ENCODE peak calls at places on chromosomes 13 and 19, in four cellular contexts. K is BE2C, M is left ventricle myocardium inferior, T is fibroblast of lung. D is an unnamed sample.

GRCh38 chr13:24923305-24923640 is 159.3 kb downstream of the RNF17 start:
- DNase-seq in T (peak; percentile 88), M (no peak), K (no peak), D (no peak)

GRCh38 chr19:39032164-39032918 is at the start of gene FBXO27:
- DNase-seq in T (peak; percentile 21), M (peak; percentile 18), K (no peak), D (peak; percentile 3)

GRCh38 chr19:36686365-36687213 is 823 bp upstream of the ZNF567 start:
- DNase-seq in M (no peak), K (peak; percentile 7), T (no peak), D (peak; percentile 10)

GRCh38 chr13:109669234-109669612 is 117.2 kb downstream of the IRS2 start:
- DNase-seq in T (no peak), M (no peak), K (no peak), D (no peak)

GRCh38 chr19:18290250-18291018 is 9.0 kb upstream of the JUND start:
- DNase-seq in T (peak; percentile 41), M (peak; percentile 32), K (no peak), D (no peak)

GRCh38 chr13:20475927-20476691 is 49.5 kb downstream of the CRYL1 start:
- DNase-seq in T (peak; percentile 35), M (no peak), K (no peak), D (no peak)

GRCh38 chr13:97359181-97360057 is 74.5 kb upstream of the RAP2A start:
- DNase-seq in T (peak; percentile 60), K (peak; percentile 60), M (no peak), D (peak; percentile 87)

GRCh38 chr13:99033814-99034213 is 56.0 kb upstream of the DOCK9 start:
- DNase-seq in T (no peak), M (no peak), K (no peak), D (peak; percentile 52)

GRCh38 chr13:103941506-103942148 is 875.4 kb upstream of the SLC10A2 start:
- DNase-seq in M (no peak), T (peak; percentile 51), K (no peak), D (peak; percentile 36)

GRCh38 chr13:25085125-25085742 is 10.7 kb upstream of the PABPC3 start:
- DNase-seq in K (peak; percentile 46), M (no peak), T (peak; percentile 37), D (peak; percentile 59)

GRCh38 chr13:42405665-42406390 is 133.9 kb downstream of the AKAP11 start:
- DNase-seq in K (no peak), M (no peak), T (peak; percentile 26), D (peak; percentile 21)

GRCh38 chr19:21202865-21203494 is 61.1 kb downstream of the ZNF431 start:
- DNase-seq in M (no peak), K (peak; percentile 12), T (peak; percentile 5), D (peak; percentile 64)

GRCh38 chr19:43690444-43690843 is 20.5 kb upstream of the PLAUR start:
- DNase-seq in K (no peak), M (no peak), T (no peak), D (no peak)

GRCh38 chr19:855566-856120 is 3.5 kb downstream of the ELANE start:
- DNase-seq in M (no peak), K (no peak), T (no peak), D (no peak)

GRCh38 chr13:100440756-100441421 is 147.7 kb downstream of the GGACT start:
- DNase-seq in K (no peak), T (peak; percentile 78), M (no peak), D (peak; percentile 29)

GRCh38 chr19:33177417-33177976 is 16.6 kb upstream of the LRP3 start:
- DNase-seq in T (no peak), M (no peak), K (peak; percentile 82), D (peak; percentile 79)

GRCh38 chr13:18628428-18628827 is 553.2 kb downstream of the TUBA3C start:
- DNase-seq in T (no peak), K (peak; percentile 25), M (no peak), D (no peak)

GRCh38 chr13:31945202-31945978 is 86.2 kb upstream of the FRY start:
- DNase-seq in K (peak; percentile 77), M (peak; percentile 66), T (peak; percentile 74), D (peak; percentile 46)

GRCh38 chr19:41804327-41804726 is 7.9 kb downstream of the CEACAM3 start:
- DNase-seq in M (no peak), T (no peak), K (no peak), D (no peak)

GRCh38 chr19:35748106-35749020 is at the start of gene LIN37:
- DNase-seq in M (peak; percentile 99), T (peak; percentile 98), K (peak; percentile 99), D (peak; percentile 99)

GRCh38 chr13:86559915-86560314 is 760.7 kb upstream of the SLITRK6 start:
- DNase-seq in M (no peak), K (no peak), T (peak; percentile 2), D (no peak)

GRCh38 chr13:41900918-41901317 is 60.0 kb downstream of the VWA8 start:
- DNase-seq in K (no peak), M (no peak), T (no peak), D (no peak)

GRCh38 chr13:112714366-112714765 is 24.5 kb downstream of the ATP11A start:
- DNase-seq in M (no peak), T (no peak), K (no peak), D (no peak)
- H3K4me3 ChIP-seq in M (no peak overlapping the region), T (no peak overlapping the region), K (no peak overlapping the region), D (no peak overlapping the region)

GRCh38 chr13:28638756-28639155 is 20.2 kb upstream of the POMP start:
- DNase-seq in T (no peak), M (no peak), K (no peak), D (no peak)
- H3K4me1 ChIP-seq in T (peaks cover 3% of the 10 kb centered on the region), M (peaks cover 36% of the 10 kb centered on the region), K (no peaks in the 10 kb centered on the region), D (peaks cover 3% of the 10 kb centered on the region)

GRCh38 chr13:78816154-78816553 is 157.2 kb upstream of the OBI1 start:
- DNase-seq in K (no peak), M (no peak), T (no peak), D (no peak)
- H3K4me3 ChIP-seq in K (no peak overlapping the region), M (no peak overlapping the region), T (no peak overlapping the region), D (no peak overlapping the region)

GRCh38 chr19:3216874-3217273 is 7.6 kb upstream of the CELF5 start:
- DNase-seq in K (no peak), T (no peak), M (no peak), D (no peak)

GRCh38 chr19:3218037-3218661 is 6.3 kb upstream of the CELF5 start:
- DNase-seq in T (no peak), K (no peak), M (no peak), D (no peak)

GRCh38 chr19:3224346-3225325 is at the start of gene CELF5:
- DNase-seq in M (peak; percentile 38), T (no peak), K (peak; percentile 79), D (peak; percentile 81)

GRCh38 chr19:3222709-3223108 is 1.8 kb upstream of the CELF5 start:
- DNase-seq in T (no peak), M (no peak), K (no peak), D (no peak)

DNA sequence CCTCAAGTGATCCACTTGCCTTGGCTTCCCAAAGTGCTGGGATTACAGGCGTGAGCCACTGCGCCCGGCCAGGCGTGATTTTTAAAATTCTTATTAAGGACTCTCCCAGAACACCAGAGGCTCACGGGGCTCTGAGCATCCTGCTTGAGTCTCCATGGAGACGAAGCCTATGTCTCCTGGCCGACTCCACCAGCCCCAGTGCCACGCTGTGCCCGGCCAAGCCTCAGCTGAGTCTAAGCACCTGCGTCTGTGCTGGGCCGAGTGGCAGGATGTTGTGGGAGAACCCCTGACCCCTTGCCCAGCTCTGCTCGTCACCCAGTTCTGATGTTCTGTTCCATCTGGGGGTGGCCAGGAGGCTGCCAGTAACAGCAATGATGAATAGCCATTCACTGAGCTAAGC is 3.9 kb upstream of the CELF5 start:
- DNase-seq in T (no peak), K (no peak), M (no peak), D (no peak)
- H3K4me1 ChIP-seq in T (no peaks in the 10 kb centered on the region), K (no peaks in the 10 kb centered on the region), M (peaks cover 7% of the 10 kb centered on the region), D (no peaks in the 10 kb centered on the region)

DNA sequence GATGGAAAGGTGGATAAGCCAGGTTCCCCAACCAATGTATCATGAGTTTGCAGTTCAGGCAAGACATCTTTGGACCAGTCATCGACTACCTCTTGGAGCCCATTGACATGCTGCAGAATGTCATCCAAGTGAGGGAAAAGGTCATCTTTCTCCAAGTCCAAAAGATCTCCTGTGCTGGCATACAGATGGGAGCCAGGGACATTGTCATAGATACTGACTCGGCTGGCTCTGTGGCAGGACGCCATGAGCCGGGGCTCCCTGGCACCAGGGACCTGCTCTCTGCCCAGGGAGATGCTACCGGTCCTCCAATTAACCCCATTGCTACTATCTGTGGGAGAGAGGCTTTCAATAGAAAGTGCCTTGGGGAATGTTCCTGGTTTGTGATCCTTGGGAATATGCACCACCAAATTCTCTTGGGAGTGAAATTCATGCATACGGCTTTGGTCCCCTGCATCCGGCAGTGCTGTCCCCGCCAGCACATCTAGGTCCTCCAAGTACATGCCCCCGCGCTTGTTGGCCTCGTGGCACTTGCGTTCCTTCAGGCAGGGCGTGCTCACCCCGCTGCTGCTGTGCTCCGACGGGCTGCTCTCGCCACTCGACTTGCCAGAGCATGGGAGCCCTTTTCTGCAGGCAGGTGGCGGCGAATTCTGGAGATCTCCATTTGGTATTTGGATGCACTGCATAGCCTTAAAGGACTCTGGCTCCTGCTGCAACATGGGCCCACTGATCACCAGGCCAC is 113.0 kb downstream of the KL start:
- DNase-seq in M (peak; percentile 60), K (no peak), T (no peak), D (no peak)
- H3K4me3 ChIP-seq in M (no peak overlapping the region), K (no peak overlapping the region), T (no peak overlapping the region), D (no peak overlapping the region)

DNA sequence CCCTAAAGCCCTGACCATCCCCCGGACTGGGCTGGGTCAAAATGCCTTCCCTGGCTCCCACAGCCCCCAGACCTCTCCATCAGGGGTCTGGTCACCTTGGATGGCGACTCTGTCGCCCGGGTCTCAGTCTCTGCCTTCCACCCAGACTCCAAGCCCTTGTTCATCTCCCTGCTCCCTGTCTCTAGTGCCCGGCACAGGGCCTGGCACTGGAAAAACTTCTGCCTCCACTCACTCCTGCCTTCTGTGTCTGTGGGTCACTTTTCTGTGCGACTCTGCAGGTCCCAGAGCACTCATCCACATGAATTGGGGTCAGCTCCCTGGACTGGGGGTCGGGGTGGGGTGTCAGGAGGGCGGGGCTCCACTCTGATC is 1.1 kb downstream of the ZNF787 start:
- DNase-seq in M (no peak), K (no peak), T (no peak), D (no peak)
- H3K4me1 ChIP-seq in M (peaks cover 59% of the 10 kb centered on the region), K (peaks cover 10% of the 10 kb centered on the region), T (peaks cover 15% of the 10 kb centered on the region), D (peaks cover 6% of the 10 kb centered on the region)

DNA sequence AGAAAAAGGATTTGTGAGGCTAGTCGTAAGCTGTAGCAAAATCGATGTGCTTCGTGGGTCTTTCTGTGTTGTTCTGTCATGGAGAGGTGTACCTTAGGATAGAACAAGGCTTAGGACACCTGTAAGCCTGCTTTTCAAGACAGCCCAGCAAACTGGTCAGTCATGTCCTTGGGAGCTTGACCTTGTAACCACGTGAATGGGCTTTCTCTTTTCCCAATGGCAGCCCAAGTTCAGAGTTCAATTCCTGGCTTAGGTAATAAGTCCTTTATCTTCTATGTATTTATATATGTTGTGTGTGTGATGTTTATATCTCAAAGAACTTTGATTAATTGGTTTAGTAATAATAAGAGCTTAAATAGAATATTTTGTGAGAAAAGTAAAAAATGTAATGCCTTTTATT is 112.9 kb downstream of the TNFRSF19 start:
- DNase-seq in T (no peak), K (no peak), M (no peak), D (no peak)
- H3K4me3 ChIP-seq in T (no peak overlapping the region), K (no peak overlapping the region), M (no peak overlapping the region), D (no peak overlapping the region)

D was measured in cardiac muscle cell.